ENCODE peak calls at places on chromosomes 5 and 9, in nine cellular contexts. M is A673, H is A549, R is B cell, N is cardiac muscle cell, O is fibroblast of lung, B is ovary, S is gastrocnemius medialis, Y is AG09319. L is an unnamed sample.

GRCh38 chr5:59591162-59591561 is 302.4 kb downstream of the PDE4D start:
- DNase-seq in B (no peak), S (no peak), R (peak), M (no peak), Y (no peak), N (no peak), H (no peak), O (no peak), L (no peak)

GRCh38 chr5:94968507-94969095 is 316.3 kb downstream of the MCTP1 start:
- DNase-seq in M (peak), H (peak), B (no peak), S (no peak), N (peak), O (peak), R (peak), Y (peak), L (peak)

GRCh38 chr9:123414921-123415592 is 59.1 kb downstream of the CRB2 start:
- DNase-seq in M (no peak), S (no peak), O (no peak), Y (no peak), B (no peak), H (no peak), R (no peak), N (no peak), L (no peak)

GRCh38 chr9:78971505-78971904 is 600.3 kb upstream of the TLE4 start:
- DNase-seq in N (no peak), O (no peak), H (no peak), M (no peak), R (no peak), Y (no peak), S (no peak), B (no peak), L (no peak)

GRCh38 chr5:87113848-87114247 is 153.8 kb upstream of the RASA1 start:
- DNase-seq in M (no peak), S (no peak), N (no peak), R (no peak), B (no peak), H (no peak), O (peak), Y (peak), L (peak)

GRCh38 chr5:123068368-123068767 is 20.7 kb upstream of the PRDM6 start:
- DNase-seq in O (no peak), S (no peak), H (no peak), Y (no peak), B (no peak), N (no peak), R (no peak), M (no peak), L (no peak)

GRCh38 chr5:149221326-149221725 is 50.3 kb upstream of the AFAP1L1 start:
- DNase-seq in N (no peak), B (no peak), Y (peak), R (no peak), M (no peak), O (peak), H (no peak), S (no peak), L (no peak)

GRCh38 chr9:124000784-124001444 is 10.7 kb upstream of the LHX2 start:
- DNase-seq in H (no peak), N (no peak), S (no peak), M (no peak), R (no peak), B (no peak), Y (no peak), O (no peak), L (no peak)

GRCh38 chr5:14110196-14110595 is 32.9 kb upstream of the TRIO start:
- DNase-seq in Y (no peak), N (no peak), M (no peak), R (no peak), B (no peak), O (peak), S (no peak), H (no peak), L (no peak)

GRCh38 chr5:32001722-32002121 is 172.4 kb downstream of the GOLPH3 start:
- DNase-seq in R (no peak), H (no peak), Y (no peak), O (no peak), N (no peak), S (no peak), M (no peak), B (no peak), L (no peak)

GRCh38 chr5:65776707-65777141 is 54.7 kb downstream of the NLN start:
- DNase-seq in S (no peak), M (no peak), H (no peak), Y (no peak), R (no peak), B (no peak), O (peak), N (no peak), L (no peak)

GRCh38 chr5:51399636-51399993 is 16.4 kb downstream of the ISL1 start:
- DNase-seq in M (no peak), S (no peak), H (no peak), Y (no peak), B (no peak), N (peak), R (no peak), O (no peak), L (no peak)

GRCh38 chr9:88258012-88258411 is 119.7 kb upstream of the SPATA31C2 start:
- DNase-seq in M (peak), B (no peak), H (no peak), O (peak), Y (peak), R (no peak), S (peak), N (peak), L (peak)

GRCh38 chr5:181088289-181088688 is 42.7 kb downstream of the OR2V1 start:
- DNase-seq in Y (no peak), H (peak), S (no peak), B (no peak), M (peak), O (no peak), N (no peak), R (peak), L (no peak)

GRCh38 chr5:148542812-148543211 is 111.5 kb downstream of the HTR4 start:
- DNase-seq in O (peak), N (no peak), H (no peak), R (no peak), M (no peak), S (no peak), Y (peak), B (no peak), L (peak)

GRCh38 chr9:115374724-115375268 is 256.8 kb upstream of the TNC start:
- DNase-seq in H (no peak), R (no peak), S (no peak), N (no peak), Y (no peak), B (no peak), M (no peak), O (no peak), L (no peak)

DNA sequence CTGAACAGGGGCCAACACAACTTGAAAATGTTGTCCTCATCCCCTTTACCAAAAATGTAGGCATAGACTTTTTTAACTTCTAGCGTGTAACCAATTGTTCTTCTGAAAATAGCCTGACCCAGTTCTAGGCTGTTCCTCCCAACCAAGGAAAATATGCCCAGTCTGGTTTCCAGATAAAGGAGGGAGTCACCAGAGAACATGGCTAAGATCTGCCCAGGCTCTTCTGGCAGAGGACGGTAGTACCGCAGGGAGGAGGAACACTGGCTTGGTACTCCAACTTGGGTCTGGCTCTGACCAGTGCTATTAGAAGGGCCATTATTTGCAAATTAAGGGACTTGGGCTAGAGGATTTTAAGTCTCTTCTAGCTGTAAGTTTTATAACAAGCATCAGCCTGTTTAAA is 63.1 kb downstream of the GRAMD2B start:
- DNase-seq in R (no peak), H (no peak), S (no peak), B (no peak), O (no peak), Y (no peak), M (no peak), N (no peak), L (no peak)
- TF ChIP-seq CTCF in R (no peak), H (no peak), S (no peak), B (no peak), O (no peak), Y (no peak), M (no peak), N (no peak), L (no peak)

GRCh38 chr5:74352256-74352655 is 288.3 kb downstream of the ENC1 start:
- DNase-seq in O (peak), H (no peak), N (no peak), S (no peak), B (no peak), Y (no peak), M (no peak), R (no peak), L (no peak)
- TF ChIP-seq CTCF in O (no peak), H (no peak), N (no peak), S (no peak), B (no peak), Y (no peak), M (no peak), R (no peak), L (no peak)

GRCh38 chr5:142815469-142815868 is 45.3 kb downstream of the ARHGAP26 start:
- DNase-seq in S (no peak), R (no peak), H (no peak), O (no peak), Y (no peak), N (no peak), M (no peak), B (no peak), L (no peak)
- TF ChIP-seq CTCF in S (no peak), R (no peak), H (no peak), O (no peak), Y (no peak), N (no peak), M (no peak), B (no peak), L (no peak)

DNA sequence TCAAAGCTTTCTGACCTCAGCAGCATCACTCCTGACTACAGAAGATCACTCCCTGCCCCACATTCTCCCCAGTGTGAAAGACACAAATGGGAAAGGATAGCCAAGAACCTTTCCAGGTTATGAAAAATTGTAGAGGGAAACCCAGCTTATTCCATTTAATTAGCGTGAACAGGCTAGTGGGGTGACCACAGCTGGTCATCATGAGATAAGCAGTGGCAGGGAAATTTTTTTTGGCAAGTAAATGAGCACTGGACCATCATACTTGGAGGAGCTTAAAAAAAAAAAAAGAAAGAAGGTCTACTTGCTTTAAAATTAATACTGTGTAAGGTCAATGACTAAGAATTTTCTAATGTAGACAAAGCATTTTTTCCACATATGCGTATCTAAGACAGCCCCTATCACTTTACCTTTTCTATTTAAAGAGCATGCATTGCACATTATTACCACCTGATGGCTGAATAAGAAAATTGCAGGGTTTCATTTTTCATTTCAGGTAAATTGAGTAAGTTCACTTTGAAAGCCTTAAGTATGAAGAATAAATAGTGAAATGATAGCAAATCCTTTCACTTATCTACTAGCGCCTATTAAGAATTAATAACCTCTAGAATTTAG is 123.6 kb downstream of the ELAVL2 start:
- DNase-seq in O (peak), M (no peak), H (no peak), N (no peak), R (no peak), B (no peak), Y (no peak), S (no peak), L (no peak)
- TF ChIP-seq CTCF in O (no peak), M (no peak), H (no peak), N (no peak), R (no peak), B (no peak), Y (no peak), S (no peak), L (no peak)

DNA sequence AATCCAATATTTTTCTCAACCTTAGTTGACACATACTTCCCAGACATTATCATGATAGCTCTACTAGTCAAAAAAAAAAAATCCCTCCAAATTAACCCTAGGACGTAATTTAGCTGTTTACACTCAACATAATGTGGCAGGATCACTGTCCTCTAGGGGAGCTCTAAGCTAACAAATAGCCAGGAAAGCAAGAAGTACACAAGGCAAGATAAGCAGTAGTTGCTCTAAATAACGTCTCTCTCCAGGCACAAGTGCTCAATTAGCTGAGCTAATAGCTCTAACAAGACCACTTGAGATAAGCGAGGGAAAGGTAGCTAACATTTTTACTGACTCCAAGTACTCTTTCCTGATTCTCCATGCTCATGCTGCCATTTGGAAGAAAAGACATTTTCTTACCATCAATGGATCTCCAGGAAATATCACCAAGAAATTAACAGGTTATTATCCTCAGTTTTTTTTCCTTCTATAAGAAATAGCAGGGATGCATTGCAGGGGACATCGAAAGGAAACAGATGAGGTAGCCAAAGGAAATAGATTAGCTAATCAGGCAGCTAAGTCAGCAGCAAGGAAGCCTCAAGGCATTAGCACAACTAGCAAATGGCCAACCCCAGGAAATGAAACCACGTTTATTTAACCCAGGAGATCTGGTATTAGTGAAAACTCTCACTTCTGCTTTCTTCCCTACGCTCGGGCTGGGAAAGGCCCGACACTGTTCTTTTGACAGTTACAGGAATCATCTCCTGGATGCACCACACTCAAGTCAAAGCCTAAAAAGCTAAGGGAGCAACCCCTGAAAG is 614.1 kb downstream of the PTPRD start:
- DNase-seq in H (no peak), R (no peak), S (no peak), M (peak), B (no peak), O (no peak), N (peak), Y (no peak), L (peak)
- TF ChIP-seq CTCF in H (no peak), R (no peak), S (no peak), M (peak), B (no peak), O (peak), N (no peak), Y (no peak), L (peak)

L was measured in MCF 10A.